ENCODE peak calls at places on chromosome 19, in seven cellular contexts. R is suprapubic skin, K is erythroblast, W is heart left ventricle, A is adrenal gland, I is prostate gland, L is body of pancreas. H is an unnamed sample.

GRCh38 chr19:1238373-1239303 is 833 bp upstream of the CBARP start:
- DNase-seq in R (no peak), W (peak), K (no peak), A (peak), I (no peak), L (no peak), H (no peak)

GRCh38 chr19:45074744-45075143 is 1.5 kb downstream of the ZNF296 start:
- DNase-seq in I (no peak), W (no peak), R (no peak), A (no peak), L (no peak), K (no peak), H (no peak)

GRCh38 chr19:40347476-40348124 is 597 bp downstream of the C19orf47 start:
- DNase-seq in K (no peak), L (no peak), I (no peak), R (no peak), A (no peak), W (no peak), H (no peak)

GRCh38 chr19:5291588-5292193 is 48.9 kb downstream of the PTPRS start:
- DNase-seq in R (no peak), A (no peak), K (no peak), I (no peak), W (no peak), L (no peak), H (no peak)

GRCh38 chr19:17323973-17324327 is 10.7 kb downstream of the ANO8 start:
- DNase-seq in L (no peak), A (no peak), K (no peak), W (no peak), R (no peak), I (no peak), H (no peak)

GRCh38 chr19:15249912-15250634 is 17.8 kb upstream of the EPHX3 start:
- DNase-seq in K (no peak), A (no peak), R (no peak), L (peak), I (no peak), W (peak), H (peak)

GRCh38 chr19:35560271-35560670 is 3.2 kb downstream of the ATP4A start:
- DNase-seq in W (no peak), I (no peak), L (no peak), K (no peak), A (no peak), R (no peak), H (no peak)

GRCh38 chr19:13872695-13873389 is 4.1 kb upstream of the NANOS3 start:
- DNase-seq in I (no peak), L (peak), A (no peak), K (peak), R (no peak), W (peak), H (no peak)

GRCh38 chr19:15779756-15780476 is 7.5 kb upstream of the OR10H5 start:
- DNase-seq in W (peak), R (peak), A (peak), K (no peak), L (peak), I (peak), H (peak)

GRCh38 chr19:35959040-35959967 is 23.1 kb downstream of the LRFN3 start:
- DNase-seq in W (peak), R (no peak), L (peak), K (no peak), A (peak), I (no peak), H (peak)

GRCh38 chr19:35038623-35039512 is 2.7 kb upstream of the HPN start:
- DNase-seq in I (no peak), R (no peak), K (no peak), W (no peak), A (peak), L (no peak), H (no peak)

GRCh38 chr19:1401138-1401888 is at the start of gene GAMT:
- DNase-seq in I (no peak), R (no peak), W (peak), L (peak), K (peak), A (no peak), H (peak)

GRCh38 chr19:10223488-10224213 is 7.5 kb downstream of the S1PR2 start:
- DNase-seq in K (no peak), L (no peak), W (no peak), I (no peak), A (no peak), R (no peak), H (no peak)

GRCh38 chr19:10224337-10224736 is 6.8 kb downstream of the S1PR2 start:
- DNase-seq in I (no peak), W (no peak), R (no peak), L (no peak), A (no peak), K (no peak), H (no peak)

GRCh38 chr19:10220695-10221094 is 10.4 kb downstream of the S1PR2 start:
- DNase-seq in W (no peak), I (no peak), L (no peak), A (no peak), R (no peak), K (no peak), H (no peak)

GRCh38 chr19:10219678-10220077 is 11.5 kb downstream of the S1PR2 start:
- DNase-seq in R (no peak), I (no peak), L (peak), A (no peak), W (no peak), K (peak), H (no peak)

GRCh38 chr19:10222201-10222890 is 8.8 kb downstream of the S1PR2 start:
- DNase-seq in A (peak), K (no peak), I (no peak), R (no peak), W (no peak), L (no peak), H (no peak)
- TF ChIP-seq POLR2A in A (no peak), K (no peak), I (no peak), R (no peak), W (no peak), L (no peak), H (no peak)

GRCh38 chr19:18414504-18415176 is 4.6 kb upstream of the SSBP4 start:
- DNase-seq in K (no peak), L (no peak), A (no peak), W (peak), I (no peak), R (no peak), H (no peak)

GRCh38 chr19:18417250-18418033 is 1.8 kb upstream of the SSBP4 start:
- DNase-seq in K (no peak), A (peak), L (peak), R (peak), W (peak), I (no peak), H (peak)

GRCh38 chr19:18412610-18413239 is 6.5 kb upstream of the SSBP4 start:
- DNase-seq in L (no peak), R (peak), K (no peak), I (no peak), W (no peak), A (no peak), H (no peak)

GRCh38 chr19:18416778-18417249 is 2.4 kb upstream of the SSBP4 start:
- DNase-seq in L (peak), R (peak), I (peak), K (peak), A (peak), W (peak), H (peak)

DNA sequence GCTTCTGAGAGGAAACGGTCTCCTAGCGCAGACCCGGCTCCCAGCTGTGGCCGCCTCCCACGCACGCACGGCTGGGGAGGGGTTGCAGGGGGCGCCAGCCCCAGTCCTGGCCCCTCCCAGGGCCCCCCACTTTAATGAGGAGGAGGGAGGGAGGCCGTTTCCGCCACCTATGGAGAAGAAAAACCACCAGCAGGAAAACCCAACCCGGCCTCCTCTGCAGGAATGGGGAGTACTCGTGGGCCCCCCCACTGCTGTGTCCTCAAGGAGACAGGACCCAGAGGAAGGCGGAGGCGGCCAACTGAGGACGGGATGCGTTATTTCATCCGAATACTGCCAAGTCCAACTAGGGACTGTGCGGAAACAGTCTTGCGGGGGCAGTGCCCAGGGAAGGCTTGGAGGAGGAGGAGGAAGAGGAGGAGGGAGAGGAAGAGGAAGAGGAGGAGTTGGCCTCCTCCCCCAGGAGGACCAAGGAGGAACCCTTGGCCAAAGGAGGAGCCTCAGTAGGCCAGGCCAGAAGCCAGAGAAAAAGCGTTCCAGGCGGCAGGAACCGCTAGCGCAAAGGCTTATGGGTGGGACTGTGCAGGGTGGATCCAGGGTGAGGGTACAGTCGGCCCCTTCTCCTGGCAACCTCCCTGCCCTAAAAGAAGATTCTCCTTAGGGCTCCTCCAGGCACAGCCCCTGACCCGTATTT is 3.9 kb upstream of the SSBP4 start:
- DNase-seq in K (no peak), L (peak), I (no peak), W (peak), R (peak), A (peak), H (peak)
- TF ChIP-seq POLR2A in K (no peak), L (no peak), I (peak), W (no peak), R (no peak), A (no peak), H (no peak)

DNA sequence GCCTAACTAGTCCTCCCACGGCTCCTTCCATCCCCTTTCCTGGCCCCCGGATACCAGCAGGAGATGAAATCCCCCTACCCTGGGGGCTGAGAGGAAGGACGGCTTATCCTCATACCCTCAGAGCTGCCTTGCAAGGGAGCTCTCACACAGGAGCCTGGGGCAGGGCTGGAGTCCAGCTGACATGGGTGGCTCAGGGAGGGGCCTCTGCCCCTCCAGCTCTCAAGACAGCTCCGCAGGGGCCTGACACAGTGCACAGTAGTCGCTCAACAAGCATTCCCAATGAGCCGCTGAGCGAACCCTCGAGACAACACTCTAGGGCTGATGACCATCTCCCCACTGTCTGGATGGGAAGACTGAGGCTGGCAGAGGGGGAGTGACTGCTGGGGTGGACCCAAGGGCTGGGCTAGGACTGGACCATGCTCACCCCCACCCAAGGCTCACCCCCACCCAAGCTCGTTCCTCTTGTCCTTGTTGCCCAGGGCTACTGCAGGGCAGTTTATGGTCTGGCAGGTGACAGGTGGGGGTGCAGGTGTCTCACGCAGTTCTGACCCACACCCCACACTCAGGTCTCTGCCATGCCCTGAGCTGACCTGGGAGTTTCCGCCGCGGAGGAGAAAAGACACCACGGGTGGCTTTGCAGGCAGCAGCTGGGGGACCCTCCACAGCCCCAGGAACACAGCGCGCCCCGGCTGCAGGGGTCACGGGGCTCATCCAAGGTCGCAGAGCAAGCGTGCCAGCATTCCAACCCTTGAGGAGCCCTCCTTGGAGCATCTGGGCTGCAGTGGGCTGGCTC is 3.9 kb downstream of the ZBTB7A start:
- DNase-seq in R (no peak), W (no peak), A (no peak), L (no peak), I (no peak), K (no peak), H (no peak)
- TF ChIP-seq POLR2A in R (no peak), W (no peak), A (no peak), L (no peak), I (no peak), K (no peak), H (no peak)

GRCh38 chr19:4052993-4053422 is 13.7 kb downstream of the ZBTB7A start:
- DNase-seq in W (no peak), R (peak), K (no peak), I (no peak), A (no peak), L (peak), H (no peak)
- TF ChIP-seq POLR2A in W (no peak), R (no peak), K (no peak), I (no peak), A (no peak), L (no peak), H (no peak)

GRCh38 chr19:39124136-39124764 is 1.3 kb upstream of the PAK4 start:
- DNase-seq in K (no peak), A (no peak), R (no peak), L (no peak), W (no peak), I (no peak), H (no peak)
- TF ChIP-seq POLR2A in K (no peak), A (no peak), R (no peak), L (no peak), W (no peak), I (no peak), H (no peak)

GRCh38 chr19:51367565-51368365 is 1.0 kb downstream of the CLDND2 start:
- DNase-seq in A (peak), I (peak), R (peak), W (peak), L (peak), K (peak), H (peak)
- TF ChIP-seq POLR2A in A (no peak), I (peak), R (no peak), W (no peak), L (no peak), K (peak), H (no peak)

GRCh38 chr19:10644351-10645007 is 9.7 kb upstream of the ILF3 start:
- DNase-seq in R (peak), I (peak), W (peak), A (peak), K (peak), L (peak), H (peak)
- TF ChIP-seq POLR2A in R (no peak), I (no peak), W (no peak), A (no peak), K (no peak), L (peak), H (no peak)

DNA sequence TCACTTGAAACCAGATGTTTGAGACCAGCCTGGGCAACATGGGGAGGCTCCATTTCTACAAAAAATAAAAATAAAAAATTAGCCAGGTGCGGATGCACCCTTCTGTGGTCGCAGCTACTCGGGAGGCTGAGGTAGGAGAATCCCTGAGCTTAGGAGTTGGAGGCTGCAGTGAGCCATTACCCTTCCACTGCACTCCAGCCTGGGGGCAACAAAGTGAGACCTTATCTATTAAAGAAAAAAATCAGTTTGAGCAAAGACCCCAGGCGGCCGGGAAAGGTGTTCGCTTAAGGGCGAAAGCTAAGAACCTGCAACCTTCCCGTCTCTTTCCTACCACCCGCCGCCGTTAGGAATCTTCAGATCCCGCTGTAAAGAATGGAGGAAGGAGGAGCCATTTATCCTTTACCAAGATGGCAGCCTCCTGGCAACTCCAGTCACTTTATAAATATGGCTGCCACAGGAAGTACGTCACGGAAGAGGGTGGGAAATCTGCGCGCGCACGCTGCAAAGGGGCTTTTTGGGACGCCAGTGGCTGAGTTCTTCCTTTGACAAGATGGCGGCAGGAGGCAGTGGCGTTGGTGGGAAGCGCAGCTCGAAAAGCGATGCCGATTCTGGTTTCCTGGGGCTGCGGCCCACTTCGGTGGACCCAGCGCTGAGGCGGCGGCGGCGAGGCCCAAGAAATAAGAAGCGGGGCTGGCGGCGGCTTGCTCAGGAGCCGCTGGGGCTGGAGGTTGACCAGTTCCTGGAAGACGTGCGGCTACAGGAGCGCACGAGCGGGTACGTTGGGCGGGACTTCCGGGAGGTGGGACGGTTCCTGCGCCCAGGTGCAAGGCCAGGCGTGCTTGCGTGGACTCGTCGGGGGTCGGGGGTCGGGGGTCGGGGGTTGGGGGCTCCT is at the start of gene NOP53:
- DNase-seq in L (peak), K (peak), W (peak), A (peak), R (peak), I (peak), H (peak)
- TF ChIP-seq POLR2A in L (peak), K (peak), W (no peak), A (peak), R (peak), I (peak), H (peak)

GRCh38 chr19:43763473-43763939 is 8.7 kb upstream of the SMG9 start:
- DNase-seq in A (peak), W (no peak), K (no peak), I (no peak), L (peak), R (no peak), H (no peak)

GRCh38 chr19:43765109-43765876 is 10.5 kb upstream of the SMG9 start:
- DNase-seq in L (peak), R (no peak), K (no peak), A (peak), W (no peak), I (no peak), H (no peak)

GRCh38 chr19:43759515-43759914 is 4.8 kb upstream of the SMG9 start:
- DNase-seq in R (no peak), K (peak), W (no peak), A (peak), L (no peak), I (no peak), H (no peak)

GRCh38 chr19:43762814-43763213 is 8.1 kb upstream of the SMG9 start:
- DNase-seq in R (no peak), I (no peak), W (no peak), K (no peak), L (no peak), A (no peak), H (no peak)

DNA sequence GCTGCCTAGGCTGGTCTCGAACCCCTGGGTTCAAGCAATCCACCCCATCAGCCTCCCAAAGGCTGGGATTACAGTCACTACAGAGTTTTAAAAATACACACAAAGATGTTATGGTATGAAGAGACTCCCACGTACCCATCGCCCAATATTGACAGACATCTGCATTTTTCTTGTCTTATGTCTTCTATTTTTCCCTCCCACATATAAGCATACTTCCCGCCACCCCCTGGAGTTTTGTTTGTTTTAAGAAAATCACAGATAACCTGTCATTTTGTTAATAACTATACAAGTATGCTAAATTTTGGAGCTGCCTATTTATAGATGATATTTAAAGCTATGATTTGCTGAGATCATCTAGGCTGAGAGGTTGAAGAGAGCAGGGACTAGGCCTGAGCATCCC is 6.2 kb upstream of the SMG9 start:
- DNase-seq in I (no peak), A (no peak), K (no peak), R (no peak), W (no peak), L (no peak), H (no peak)
- TF ChIP-seq POLR2A in I (no peak), A (no peak), K (no peak), R (no peak), W (no peak), L (no peak), H (no peak)